ENCODE peak calls at places on chromosomes 4 and X, in ten cellular contexts. K, F, C, U, Y, O, M, A, X and Q are unnamed samples.

GRCh38 chrX:69387559-69388487 is 116.3 kb upstream of the NALF2 start:
- DNase-seq in O (no peak), A (peak), F (no peak), K (peak), Y (peak), U (peak), C (no peak), M (peak), X (peak), Q (peak)

GRCh38 chrX:74420194-74421035 is 878 bp upstream of the SLC16A2 start:
- DNase-seq in F (peak), K (peak), X (peak), C (no peak), M (peak), O (no peak), U (peak), Y (peak), A (peak), Q (peak)

GRCh38 chr4:32030406-32030805 is 1310.2 kb downstream of the PCDH7 start:
- DNase-seq in O (no peak), U (no peak), Y (no peak), M (no peak), C (no peak), X (no peak), K (no peak), F (no peak), A (no peak), Q (no peak)

GRCh38 chrX:39070009-39070408 is 268.8 kb downstream of the MID1IP1 start:
- DNase-seq in U (no peak), A (no peak), K (no peak), O (no peak), F (peak), C (no peak), X (no peak), Y (no peak), M (no peak), Q (no peak)

GRCh38 chr4:118729287-118730286 is 44.4 kb downstream of the METTL14 start:
- DNase-seq in Y (no peak), F (no peak), C (no peak), U (no peak), O (no peak), M (no peak), A (no peak), K (no peak), X (no peak), Q (no peak)

GRCh38 chr4:148443550-148444295 is 1.5 kb upstream of the NR3C2 start:
- DNase-seq in X (peak), Y (peak), O (no peak), U (peak), K (peak), C (no peak), F (peak), M (peak), A (no peak), Q (peak)

GRCh38 chr4:53705151-53705764 is 114.0 kb upstream of the LNX1 start:
- DNase-seq in M (no peak), K (no peak), C (no peak), X (no peak), A (no peak), Y (no peak), F (no peak), U (no peak), O (no peak), Q (no peak)

GRCh38 chr4:39686997-39687396 is 10.9 kb upstream of the UBE2K start:
- DNase-seq in O (no peak), K (no peak), A (no peak), M (no peak), C (no peak), X (no peak), F (no peak), Y (no peak), U (no peak), Q (no peak)

GRCh38 chr4:78650106-78651021 is 98.8 kb downstream of the ANXA3 start:
- DNase-seq in O (no peak), C (no peak), Y (no peak), M (no peak), A (peak), X (no peak), K (no peak), U (no peak), F (no peak), Q (peak)

GRCh38 chr4:54482529-54482961 is 175.2 kb upstream of the KIT start:
- DNase-seq in U (no peak), F (no peak), C (no peak), X (peak), Y (no peak), K (no peak), O (no peak), A (no peak), M (no peak), Q (no peak)

GRCh38 chr4:124018383-124019317 is 622.1 kb downstream of the SPRY1 start:
- DNase-seq in F (no peak), C (no peak), U (peak), K (peak), X (peak), M (peak), Y (peak), O (peak), A (no peak), Q (peak)

GRCh38 chr4:142846729-142847606 is 867 bp upstream of the INPP4B start:
- DNase-seq in A (peak), F (peak), Y (peak), K (peak), X (peak), M (peak), C (no peak), U (peak), O (no peak), Q (no peak)

GRCh38 chrX:131677655-131678628 is 134.1 kb downstream of the OR13H1 start:
- DNase-seq in A (peak), F (peak), M (peak), C (no peak), U (peak), O (no peak), Y (no peak), K (peak), X (peak), Q (no peak)

GRCh38 chrX:148457279-148457678 is 43.1 kb upstream of the AFF2 start:
- DNase-seq in X (no peak), Y (no peak), F (no peak), O (no peak), C (no peak), U (no peak), K (no peak), A (no peak), M (no peak), Q (no peak)

GRCh38 chrX:7076245-7076661 is 71.3 kb upstream of the STS start:
- DNase-seq in A (no peak), K (no peak), O (no peak), C (no peak), M (no peak), Y (no peak), X (no peak), F (no peak), U (no peak), Q (no peak)

GRCh38 chr4:2047781-2048581 is 11.1 kb upstream of the NAT8L start:
- DNase-seq in U (no peak), F (peak), Y (no peak), X (peak), O (no peak), M (no peak), A (no peak), K (no peak), C (no peak), Q (no peak)

GRCh38 chr4:40540801-40541200 is 88.9 kb downstream of the RBM47 start:
- DNase-seq in K (no peak), F (no peak), Y (no peak), U (no peak), C (no peak), A (no peak), M (no peak), O (no peak), X (no peak), Q (no peak)

GRCh38 chr4:7503597-7503996 is 68.9 kb upstream of the PSAPL1 start:
- DNase-seq in Y (no peak), X (no peak), O (no peak), C (no peak), F (no peak), A (no peak), K (no peak), M (no peak), U (no peak), Q (no peak)

GRCh38 chr4:954211-955020 is 19.0 kb downstream of the DGKQ start:
- DNase-seq in C (no peak), M (no peak), K (no peak), O (no peak), F (no peak), A (no peak), U (no peak), X (no peak), Y (no peak), Q (peak)

GRCh38 chr4:17313194-17313593 is 198.7 kb downstream of the QDPR start:
- DNase-seq in C (no peak), A (no peak), K (no peak), M (no peak), Y (no peak), U (no peak), F (no peak), X (no peak), O (no peak), Q (no peak)

GRCh38 chrX:351736-352135 is 33.1 kb upstream of the GTPBP6 start:
- DNase-seq in X (no peak), U (no peak), A (no peak), F (no peak), Y (no peak), C (no peak), O (no peak), M (peak), K (no peak), Q (no peak)

GRCh38 chr4:12579172-12579571 is 905.0 kb downstream of the RAB28 start:
- DNase-seq in A (no peak), K (no peak), M (no peak), Y (no peak), U (no peak), X (no peak), C (no peak), F (no peak), O (no peak), Q (no peak)

DNA sequence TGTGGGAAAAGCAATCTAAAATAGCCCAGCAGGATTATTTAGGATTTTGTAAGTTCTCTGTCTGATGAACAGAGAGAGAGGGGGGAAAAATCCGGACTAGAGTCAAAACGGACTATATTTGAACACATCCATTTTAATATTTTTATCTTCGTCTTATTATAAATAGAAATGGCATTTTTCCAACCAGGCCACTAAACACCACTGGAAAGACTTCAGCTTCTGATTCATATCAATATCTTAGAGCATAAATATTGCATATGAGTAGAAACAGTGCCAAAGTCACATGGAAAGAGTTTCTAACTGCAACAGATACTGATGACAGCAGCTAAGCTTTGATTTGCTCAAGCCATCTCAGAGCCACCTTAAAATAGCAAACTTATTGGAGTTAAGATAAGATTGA is 479 bp downstream of the PPARGC1A start:
- DNase-seq in F (no peak), C (no peak), Y (no peak), A (no peak), K (no peak), X (no peak), O (no peak), M (no peak), U (no peak), Q (no peak)
- H3K4me3 ChIP-seq in F (peak), C (peak), Y (peak), A (peak), K (peak), X (peak), O (peak), M (peak), U (peak), Q (peak)

DNA sequence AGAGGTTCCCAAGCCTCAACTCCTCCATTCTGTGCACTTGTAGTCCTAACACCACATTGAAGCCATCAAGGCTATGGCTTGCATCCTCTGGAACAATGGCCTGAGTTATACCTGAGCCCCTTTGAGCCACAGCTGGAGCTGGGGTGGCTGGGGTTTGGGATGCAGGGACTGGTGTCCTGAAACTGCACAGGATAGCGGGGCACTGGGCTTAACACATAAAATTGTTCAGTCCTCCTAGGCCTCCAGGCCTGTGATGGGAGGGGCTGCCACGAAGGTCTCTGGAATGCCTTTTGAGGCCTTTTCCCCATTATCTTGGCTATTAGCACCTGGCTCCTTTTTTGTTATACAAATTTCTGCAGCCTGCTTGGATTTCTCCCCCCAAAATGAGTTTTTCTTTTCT is 35.5 kb downstream of the CFAP299 start:
- DNase-seq in U (no peak), C (no peak), F (no peak), M (no peak), Y (no peak), K (no peak), A (no peak), O (no peak), X (no peak), Q (no peak)
- TF ChIP-seq POLR2A in U (no peak), C (no peak), F (no peak), M (no peak), Y (no peak), K (no peak), A (no peak), O (no peak), X (no peak), Q (no peak)

GRCh38 chr4:5693871-5694270 is 14.5 kb downstream of the EVC2 start:
- DNase-seq in X (no peak), Y (no peak), U (no peak), O (no peak), K (no peak), A (no peak), C (no peak), F (no peak), M (no peak), Q (no peak)
- TF ChIP-seq CTCF in X (no peak), Y (no peak), U (no peak), O (no peak), K (no peak), A (no peak), C (no peak), F (no peak), M (no peak), Q (no peak)

GRCh38 chrX:70720721-70721120 is 187.8 kb downstream of the TEX11 start:
- DNase-seq in O (no peak), X (no peak), A (peak), U (no peak), F (no peak), M (no peak), C (no peak), K (no peak), Y (no peak), Q (no peak)
- H3K4me3 ChIP-seq in O (no peak), X (no peak), A (no peak), U (no peak), F (no peak), M (no peak), C (no peak), K (no peak), Y (no peak), Q (no peak)

DNA sequence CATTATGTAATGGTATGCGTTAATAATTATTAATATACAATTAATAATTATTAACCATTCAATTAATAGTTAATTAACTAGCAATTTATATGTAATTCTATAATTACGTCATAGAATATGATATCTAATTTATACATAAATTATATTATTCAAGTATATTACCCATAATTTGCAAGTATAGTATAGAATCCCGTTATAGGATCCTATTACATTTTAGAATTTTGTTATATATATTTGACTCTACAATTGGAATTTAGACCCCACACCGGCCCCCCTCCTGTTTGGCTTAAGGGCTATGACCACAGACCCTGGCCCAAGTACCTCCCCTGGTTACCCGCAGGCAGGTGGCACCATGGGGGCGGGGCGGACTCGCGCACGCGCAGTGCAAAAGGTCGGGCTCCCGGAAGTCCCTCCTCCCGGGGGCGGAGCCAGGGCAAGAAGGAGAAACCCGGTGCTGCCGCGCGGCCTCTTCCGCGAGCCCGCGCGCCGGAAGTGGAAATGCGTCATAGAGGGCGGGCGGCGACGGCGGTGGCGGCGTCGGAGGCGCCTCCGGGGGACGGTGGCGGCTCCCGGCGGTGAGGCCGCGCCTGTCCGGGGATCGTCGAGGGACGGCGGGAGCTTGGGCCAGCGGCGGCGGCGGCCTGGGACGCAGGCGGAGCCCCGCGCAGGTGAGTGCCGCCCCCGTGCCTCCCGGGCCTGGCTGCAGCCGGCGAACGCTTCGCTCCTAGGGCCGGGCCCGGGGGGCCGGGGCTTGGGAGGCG is at the start of gene AKAP17A:
- DNase-seq in M (peak), X (peak), F (peak), U (peak), O (peak), Y (peak), K (peak), C (peak), A (peak), Q (peak)
- TF ChIP-seq POLR2A in M (peak), X (peak), F (no peak), U (peak), O (peak), Y (peak), K (peak), C (peak), A (no peak), Q (no peak)

GRCh38 chr4:113908829-113909228 is 70.6 kb downstream of the ARSJ start:
- DNase-seq in X (no peak), O (no peak), Y (no peak), F (no peak), U (no peak), K (no peak), C (no peak), M (no peak), A (no peak), Q (no peak)
- TF ChIP-seq CTCF in X (peak), O (no peak), Y (no peak), F (no peak), U (no peak), K (no peak), C (no peak), M (no peak), A (no peak), Q (no peak)